ENCODE peak calls at places on chromosome 22, in four cellular contexts. One of them, this sample, is unnamed.
A peak's percentile ranks its signal among the peaks of the same experiment; 100 is the strongest.

GRCh38 chr22:32564170-32565001 is 89.8 kb downstream of the FBXO7 start:
- DNase-seq in stimulated activated CD4-positive, alpha-beta T cell treated with anti-CD3 and anti-CD28 coated beads, Interleukin-15, amount 100 ng/mL, for 1 hour: no peak
- DNase-seq in fibroblast of lung: peak; percentile 66
- DNase-seq in coronary artery: no peak
- DNase-seq in this sample: no peak

GRCh38 chr22:30804626-30805025 is 110.0 kb downstream of the OSBP2 start:
- DNase-seq in stimulated activated CD4-positive, alpha-beta T cell treated with anti-CD3 and anti-CD28 coated beads, Interleukin-15, amount 100 ng/mL, for 1 hour: no peak
- DNase-seq in fibroblast of lung: peak; percentile 27
- DNase-seq in coronary artery: no peak
- DNase-seq in this sample: no peak

GRCh38 chr22:37259540-37260029 is 15.5 kb upstream of the RAC2 start:
- DNase-seq in stimulated activated CD4-positive, alpha-beta T cell treated with anti-CD3 and anti-CD28 coated beads, Interleukin-15, amount 100 ng/mL, for 1 hour: no peak
- DNase-seq in fibroblast of lung: peak; percentile 61
- DNase-seq in coronary artery: no peak
- DNase-seq in this sample: no peak

GRCh38 chr22:37282385-37282677 is at the start of gene CYTH4:
- DNase-seq in stimulated activated CD4-positive, alpha-beta T cell treated with anti-CD3 and anti-CD28 coated beads, Interleukin-15, amount 100 ng/mL, for 1 hour: peak; percentile 64
- DNase-seq in fibroblast of lung: no peak
- DNase-seq in coronary artery: no peak
- DNase-seq in this sample: no peak

GRCh38 chr22:30175743-30176288 is 70.7 kb downstream of the LIF start:
- DNase-seq in stimulated activated CD4-positive, alpha-beta T cell treated with anti-CD3 and anti-CD28 coated beads, Interleukin-15, amount 100 ng/mL, for 1 hour: no peak
- DNase-seq in fibroblast of lung: no peak
- DNase-seq in coronary artery: no peak
- DNase-seq in this sample: no peak

GRCh38 chr22:19707347-19708322 is 6.7 kb upstream of the SEPTIN5 start:
- DNase-seq in stimulated activated CD4-positive, alpha-beta T cell treated with anti-CD3 and anti-CD28 coated beads, Interleukin-15, amount 100 ng/mL, for 1 hour: no peak
- DNase-seq in fibroblast of lung: no peak
- DNase-seq in coronary artery: peak; percentile 64
- DNase-seq in this sample: no peak

GRCh38 chr22:45804986-45805325 is 133.3 kb downstream of the ATXN10 start:
- DNase-seq in stimulated activated CD4-positive, alpha-beta T cell treated with anti-CD3 and anti-CD28 coated beads, Interleukin-15, amount 100 ng/mL, for 1 hour: no peak
- DNase-seq in fibroblast of lung: peak; percentile 99
- DNase-seq in coronary artery: no peak
- DNase-seq in this sample: no peak

GRCh38 chr22:49807780-49808708 is 19.6 kb downstream of the BRD1 start:
- DNase-seq in stimulated activated CD4-positive, alpha-beta T cell treated with anti-CD3 and anti-CD28 coated beads, Interleukin-15, amount 100 ng/mL, for 1 hour: no peak
- DNase-seq in fibroblast of lung: peak; percentile 28
- DNase-seq in coronary artery: no peak
- DNase-seq in this sample: no peak

GRCh38 chr22:17159504-17159951 is 451 bp upstream of the HDHD5 start:
- DNase-seq in stimulated activated CD4-positive, alpha-beta T cell treated with anti-CD3 and anti-CD28 coated beads, Interleukin-15, amount 100 ng/mL, for 1 hour: no peak
- DNase-seq in fibroblast of lung: peak; percentile 62
- DNase-seq in coronary artery: peak; percentile 79
- DNase-seq in this sample: peak; percentile 47

GRCh38 chr22:48218889-48219420 is 1456.5 kb downstream of the TBC1D22A start:
- DNase-seq in stimulated activated CD4-positive, alpha-beta T cell treated with anti-CD3 and anti-CD28 coated beads, Interleukin-15, amount 100 ng/mL, for 1 hour: no peak
- DNase-seq in fibroblast of lung: no peak
- DNase-seq in coronary artery: peak; percentile 36
- DNase-seq in this sample: no peak

GRCh38 chr22:38327805-38328204 is 10.6 kb upstream of the CSNK1E start:
- DNase-seq in stimulated activated CD4-positive, alpha-beta T cell treated with anti-CD3 and anti-CD28 coated beads, Interleukin-15, amount 100 ng/mL, for 1 hour: no peak
- DNase-seq in fibroblast of lung: peak; percentile 79
- DNase-seq in coronary artery: no peak
- DNase-seq in this sample: no peak

GRCh38 chr22:27107824-27108223 is 450.4 kb downstream of the MIAT start:
- DNase-seq in stimulated activated CD4-positive, alpha-beta T cell treated with anti-CD3 and anti-CD28 coated beads, Interleukin-15, amount 100 ng/mL, for 1 hour: no peak
- DNase-seq in fibroblast of lung: peak; percentile 99
- DNase-seq in coronary artery: peak; percentile 75
- DNase-seq in this sample: peak; percentile 70

GRCh38 chr22:36077261-36077660 is 48.6 kb upstream of the RBFOX2 start:
- DNase-seq in stimulated activated CD4-positive, alpha-beta T cell treated with anti-CD3 and anti-CD28 coated beads, Interleukin-15, amount 100 ng/mL, for 1 hour: no peak
- DNase-seq in fibroblast of lung: peak; percentile 40
- DNase-seq in coronary artery: no peak
- DNase-seq in this sample: no peak

GRCh38 chr22:41417622-41418390 is 28.8 kb downstream of the TOB2 start:
- DNase-seq in stimulated activated CD4-positive, alpha-beta T cell treated with anti-CD3 and anti-CD28 coated beads, Interleukin-15, amount 100 ng/mL, for 1 hour: no peak
- DNase-seq in fibroblast of lung: peak; percentile 11
- DNase-seq in coronary artery: peak; percentile 98
- DNase-seq in this sample: no peak

GRCh38 chr22:50072167-50072555 is 13.1 kb downstream of the MLC1 start:
- DNase-seq in stimulated activated CD4-positive, alpha-beta T cell treated with anti-CD3 and anti-CD28 coated beads, Interleukin-15, amount 100 ng/mL, for 1 hour: no peak
- DNase-seq in fibroblast of lung: no peak
- DNase-seq in coronary artery: no peak
- DNase-seq in this sample: no peak

GRCh38 chr22:35312198-35313059 is 12.7 kb downstream of the TOM1 start:
- DNase-seq in stimulated activated CD4-positive, alpha-beta T cell treated with anti-CD3 and anti-CD28 coated beads, Interleukin-15, amount 100 ng/mL, for 1 hour: no peak
- DNase-seq in fibroblast of lung: peak; percentile 81
- DNase-seq in coronary artery: peak; percentile 63
- DNase-seq in this sample: peak; percentile 59

GRCh38 chr22:42080287-42080686 is 787 bp downstream of the SMDT1 start:
- DNase-seq in stimulated activated CD4-positive, alpha-beta T cell treated with anti-CD3 and anti-CD28 coated beads, Interleukin-15, amount 100 ng/mL, for 1 hour: no peak
- DNase-seq in fibroblast of lung: peak; percentile 51
- DNase-seq in coronary artery: peak; percentile 73
- DNase-seq in this sample: no peak

This sample was measured in NCI-H510A treated with DMSO at 0.1 percent for 48 hours.